ENCODE peak calls at places on chromosomes 11 and 22, in four cellular contexts. D is astrocyte of the cerebellum; P is left lung; R is stimulated activated CD4-positive, alpha-beta T cell treated with anti-CD3 and anti-CD28 coated beads, Interleukin-1b, Interleukin-23, amount 100 ng/mL, for 24 hours. C is an unnamed sample.

GRCh38 chr11:119126675-119127268 is 5.4 kb downstream of the HINFP start:
- DNase-seq in R (no peak), P (no peak), D (no peak), C (no peak)

GRCh38 chr11:18769802-18770456 is 21.7 kb downstream of the PTPN5 start:
- DNase-seq in R (no peak), P (no peak), D (no peak), C (no peak)

GRCh38 chr22:35375031-35375430 is 5.9 kb upstream of the HMOX1 start:
- DNase-seq in P (no peak), R (no peak), D (peak), C (no peak)

GRCh38 chr22:40628354-40629042 is 8.0 kb downstream of the MRTFA start:
- DNase-seq in P (no peak), D (peak), R (no peak), C (no peak)

GRCh38 chr11:130181295-130182272 is 22.0 kb downstream of the ST14 start:
- DNase-seq in D (no peak), P (peak), R (no peak), C (no peak)

GRCh38 chr11:123407124-123407995 is 22.7 kb upstream of the GRAMD1B start:
- DNase-seq in D (peak), R (peak), P (peak), C (peak)

GRCh38 chr11:131579932-131580387 is 209.5 kb downstream of the NTM start:
- DNase-seq in D (peak), R (no peak), P (no peak), C (no peak)

GRCh38 chr11:95655544-95655943 is 134.0 kb downstream of the FAM76B start:
- DNase-seq in R (no peak), P (no peak), D (no peak), C (no peak)

C was measured in brain pericyte.